ENCODE peak calls at places on chromosomes 16 and 17, in eight cellular contexts. One of them, this sample, is unnamed.

GRCh38 chr17:61129876-61130275 is 269.8 kb upstream of the TBX2 start:
- DNase-seq in myocyte: no peak
- DNase-seq in LoVo: no peak
- DNase-seq in NCI-H1092: no peak
- DNase-seq in amygdala: no peak
- DNase-seq in ACHN: no peak
- DNase-seq in SJSA1: no peak
- DNase-seq in fibroblast of villous mesenchyme: no peak
- DNase-seq in this sample: no peak

GRCh38 chr17:28682655-28683054 is 20.6 kb downstream of the SUPT6H start:
- DNase-seq in myocyte: no peak
- DNase-seq in LoVo: no peak
- DNase-seq in NCI-H1092: no peak
- DNase-seq in amygdala: no peak
- DNase-seq in ACHN: no peak
- DNase-seq in SJSA1: no peak
- DNase-seq in fibroblast of villous mesenchyme: no peak
- DNase-seq in this sample: no peak

GRCh38 chr16:48450367-48450766 is 65.2 kb upstream of the SIAH1 start:
- DNase-seq in myocyte: no peak
- DNase-seq in LoVo: no peak
- DNase-seq in NCI-H1092: no peak
- DNase-seq in amygdala: no peak
- DNase-seq in ACHN: no peak
- DNase-seq in SJSA1: no peak
- DNase-seq in fibroblast of villous mesenchyme: no peak
- DNase-seq in this sample: no peak

GRCh38 chr17:45410144-45411091 is 22.3 kb downstream of the ARHGAP27 start:
- DNase-seq in myocyte: no peak
- DNase-seq in LoVo: no peak
- DNase-seq in NCI-H1092: no peak
- DNase-seq in amygdala: no peak
- DNase-seq in ACHN: no peak
- DNase-seq in SJSA1: no peak
- DNase-seq in fibroblast of villous mesenchyme: no peak
- DNase-seq in this sample: no peak

GRCh38 chr17:33968350-33969044 is 286.6 kb upstream of the CCL2 start:
- DNase-seq in myocyte: no peak
- DNase-seq in LoVo: no peak
- DNase-seq in NCI-H1092: no peak
- DNase-seq in amygdala: no peak
- DNase-seq in ACHN: no peak
- DNase-seq in SJSA1: no peak
- DNase-seq in fibroblast of villous mesenchyme: no peak
- DNase-seq in this sample: no peak

GRCh38 chr17:80769936-80770625 is 221.6 kb upstream of the CHMP6 start:
- DNase-seq in myocyte: no peak
- DNase-seq in LoVo: no peak
- DNase-seq in NCI-H1092: no peak
- DNase-seq in amygdala: no peak
- DNase-seq in ACHN: no peak
- DNase-seq in SJSA1: no peak
- DNase-seq in fibroblast of villous mesenchyme: no peak
- DNase-seq in this sample: no peak

GRCh38 chr17:67546578-67547527 is 169.8 kb downstream of the PITPNC1 start:
- DNase-seq in myocyte: peak
- DNase-seq in LoVo: no peak
- DNase-seq in NCI-H1092: no peak
- DNase-seq in amygdala: peak
- DNase-seq in ACHN: no peak
- DNase-seq in SJSA1: no peak
- DNase-seq in fibroblast of villous mesenchyme: peak
- DNase-seq in this sample: no peak

GRCh38 chr17:6079960-6080359 is 9.8 kb downstream of the WSCD1 start:
- DNase-seq in myocyte: no peak
- DNase-seq in LoVo: no peak
- DNase-seq in NCI-H1092: no peak
- DNase-seq in amygdala: no peak
- DNase-seq in ACHN: no peak
- DNase-seq in SJSA1: no peak
- DNase-seq in fibroblast of villous mesenchyme: no peak
- DNase-seq in this sample: no peak

GRCh38 chr17:75457047-75457654 is 716 bp downstream of the TMEM94 start:
- DNase-seq in myocyte: peak
- DNase-seq in LoVo: no peak
- DNase-seq in NCI-H1092: peak
- DNase-seq in amygdala: peak
- DNase-seq in ACHN: peak
- DNase-seq in SJSA1: peak
- DNase-seq in fibroblast of villous mesenchyme: no peak
- DNase-seq in this sample: peak

GRCh38 chr16:87045462-87046216 is 271.6 kb downstream of the C16orf95 start:
- DNase-seq in myocyte: no peak
- DNase-seq in LoVo: no peak
- DNase-seq in NCI-H1092: no peak
- DNase-seq in amygdala: no peak
- DNase-seq in ACHN: no peak
- DNase-seq in SJSA1: no peak
- DNase-seq in fibroblast of villous mesenchyme: no peak
- DNase-seq in this sample: peak

GRCh38 chr16:67923414-67924127 is 8.1 kb downstream of the CTRL start:
- DNase-seq in myocyte: no peak
- DNase-seq in LoVo: no peak
- DNase-seq in NCI-H1092: peak
- DNase-seq in amygdala: peak
- DNase-seq in ACHN: no peak
- DNase-seq in SJSA1: no peak
- DNase-seq in fibroblast of villous mesenchyme: no peak
- DNase-seq in this sample: no peak

GRCh38 chr17:79028496-79029326 is 4.7 kb downstream of the C1QTNF1 start:
- DNase-seq in myocyte: no peak
- DNase-seq in LoVo: no peak
- DNase-seq in NCI-H1092: no peak
- DNase-seq in amygdala: no peak
- DNase-seq in ACHN: peak
- DNase-seq in SJSA1: no peak
- DNase-seq in fibroblast of villous mesenchyme: no peak
- DNase-seq in this sample: no peak

GRCh38 chr16:79337906-79338305 is 262.6 kb downstream of the MAF start:
- DNase-seq in myocyte: no peak
- DNase-seq in LoVo: no peak
- DNase-seq in NCI-H1092: no peak
- DNase-seq in amygdala: no peak
- DNase-seq in ACHN: no peak
- DNase-seq in SJSA1: no peak
- DNase-seq in fibroblast of villous mesenchyme: no peak
- DNase-seq in this sample: no peak

GRCh38 chr16:49557070-49557446 is 183.5 kb downstream of the C16orf78 start:
- DNase-seq in myocyte: no peak
- DNase-seq in LoVo: no peak
- DNase-seq in NCI-H1092: peak
- DNase-seq in amygdala: peak
- DNase-seq in ACHN: no peak
- DNase-seq in SJSA1: no peak
- DNase-seq in fibroblast of villous mesenchyme: no peak
- DNase-seq in this sample: peak

GRCh38 chr16:77480671-77481315 is 46.0 kb upstream of the ADAMTS18 start:
- DNase-seq in myocyte: no peak
- DNase-seq in LoVo: no peak
- DNase-seq in NCI-H1092: no peak
- DNase-seq in amygdala: no peak
- DNase-seq in ACHN: no peak
- DNase-seq in SJSA1: no peak
- DNase-seq in fibroblast of villous mesenchyme: no peak
- DNase-seq in this sample: no peak

GRCh38 chr17:81889602-81890001 is 1.8 kb downstream of the ALYREF start:
- DNase-seq in myocyte: no peak
- DNase-seq in LoVo: no peak
- DNase-seq in NCI-H1092: no peak
- DNase-seq in amygdala: no peak
- DNase-seq in ACHN: no peak
- DNase-seq in SJSA1: no peak
- DNase-seq in fibroblast of villous mesenchyme: no peak
- DNase-seq in this sample: no peak

GRCh38 chr17:48483471-48484131 is 47.2 kb downstream of the HOXB1 start:
- DNase-seq in myocyte: peak
- DNase-seq in LoVo: peak
- DNase-seq in NCI-H1092: no peak
- DNase-seq in amygdala: no peak
- DNase-seq in ACHN: peak
- DNase-seq in SJSA1: peak
- DNase-seq in fibroblast of villous mesenchyme: peak
- DNase-seq in this sample: no peak

GRCh38 chr17:72512649-72513556 is 392.1 kb downstream of the SOX9 start:
- DNase-seq in myocyte: no peak
- DNase-seq in LoVo: no peak
- DNase-seq in NCI-H1092: peak
- DNase-seq in amygdala: no peak
- DNase-seq in ACHN: no peak
- DNase-seq in SJSA1: no peak
- DNase-seq in fibroblast of villous mesenchyme: no peak
- DNase-seq in this sample: no peak

GRCh38 chr17:17749921-17750320 is 68.7 kb downstream of the RAI1 start:
- DNase-seq in myocyte: no peak
- DNase-seq in LoVo: no peak
- DNase-seq in NCI-H1092: no peak
- DNase-seq in amygdala: peak
- DNase-seq in ACHN: peak
- DNase-seq in SJSA1: no peak
- DNase-seq in fibroblast of villous mesenchyme: peak
- DNase-seq in this sample: peak

GRCh38 chr16:53415504-53415903 is 18.8 kb upstream of the RBL2 start:
- DNase-seq in myocyte: peak
- DNase-seq in LoVo: peak
- DNase-seq in NCI-H1092: peak
- DNase-seq in amygdala: no peak
- DNase-seq in ACHN: no peak
- DNase-seq in SJSA1: no peak
- DNase-seq in fibroblast of villous mesenchyme: peak
- DNase-seq in this sample: peak

GRCh38 chr17:77119668-77120301 is 21.0 kb upstream of the SEC14L1 start:
- DNase-seq in myocyte: no peak
- DNase-seq in LoVo: no peak
- DNase-seq in NCI-H1092: no peak
- DNase-seq in amygdala: no peak
- DNase-seq in ACHN: no peak
- DNase-seq in SJSA1: no peak
- DNase-seq in fibroblast of villous mesenchyme: no peak
- DNase-seq in this sample: peak

GRCh38 chr17:83149761-83150251 is 70.4 kb downstream of the METRNL start:
- DNase-seq in myocyte: peak
- DNase-seq in LoVo: no peak
- DNase-seq in NCI-H1092: no peak
- DNase-seq in amygdala: no peak
- DNase-seq in ACHN: no peak
- DNase-seq in SJSA1: no peak
- DNase-seq in fibroblast of villous mesenchyme: no peak
- DNase-seq in this sample: no peak

GRCh38 chr16:31451681-31452351 is 7.5 kb upstream of the ARMC5 start:
- DNase-seq in myocyte: peak
- DNase-seq in LoVo: peak
- DNase-seq in NCI-H1092: peak
- DNase-seq in amygdala: peak
- DNase-seq in ACHN: peak
- DNase-seq in SJSA1: peak
- DNase-seq in fibroblast of villous mesenchyme: peak
- DNase-seq in this sample: peak

GRCh38 chr16:4052801-4053662 is 63.2 kb downstream of the ADCY9 start:
- DNase-seq in myocyte: peak
- DNase-seq in LoVo: no peak
- DNase-seq in NCI-H1092: peak
- DNase-seq in amygdala: peak
- DNase-seq in ACHN: no peak
- DNase-seq in SJSA1: peak
- DNase-seq in fibroblast of villous mesenchyme: peak
- DNase-seq in this sample: no peak

This sample was measured in Caco-2.